ENCODE peak calls at places on chromosomes 3 and 15, in six cellular contexts. J is prostate gland, U is IMR-90, Z is HCT116, V is A549, R is ovary. I is an unnamed sample.

GRCh38 chr15:96274698-96275097 is 55.8 kb upstream of the NR2F2 start:
- DNase-seq in J (no peak), V (no peak), U (no peak), R (no peak), Z (no peak), I (no peak)

GRCh38 chr3:54047568-54047967 is 74.8 kb upstream of the CACNA2D3 start:
- DNase-seq in J (no peak), V (no peak), Z (no peak), R (no peak), U (no peak), I (no peak)

GRCh38 chr3:9501226-9501625 is 52.4 kb downstream of the LHFPL4 start:
- DNase-seq in R (no peak), V (no peak), J (no peak), Z (no peak), U (no peak), I (no peak)

GRCh38 chr15:89179966-89180875 is 41.2 kb downstream of the RLBP1 start:
- DNase-seq in U (peak), Z (no peak), V (no peak), J (no peak), R (no peak), I (no peak)

GRCh38 chr3:44117239-44117638 is 124.4 kb upstream of the TOPAZ1 start:
- DNase-seq in Z (no peak), V (no peak), R (no peak), U (no peak), J (no peak), I (no peak)

GRCh38 chr3:53493997-53494791 is at the start of gene CACNA1D:
- DNase-seq in Z (peak), J (peak), U (no peak), V (no peak), R (peak), I (peak)

GRCh38 chr15:100627789-100628395 is 25.5 kb downstream of the ASB7 start:
- DNase-seq in U (peak), R (peak), J (peak), Z (peak), V (peak), I (peak)

GRCh38 chr15:52031542-52031941 is 12.5 kb downstream of the MAPK6 start:
- DNase-seq in U (no peak), V (no peak), R (no peak), J (no peak), Z (no peak), I (no peak)

GRCh38 chr3:172675371-172676193 is 35.3 kb downstream of the NCEH1 start:
- DNase-seq in Z (peak), R (no peak), J (no peak), V (no peak), U (peak), I (no peak)

GRCh38 chr3:166829896-166830295 is 550.2 kb downstream of the ZBBX start:
- DNase-seq in R (no peak), V (peak), Z (no peak), J (no peak), U (no peak), I (no peak)

GRCh38 chr3:170707899-170708298 is 122.0 kb upstream of the SLC7A14 start:
- DNase-seq in J (no peak), U (no peak), R (no peak), V (no peak), Z (no peak), I (no peak)

GRCh38 chr3:136074546-136074945 is 109.0 kb downstream of the PPP2R3A start:
- DNase-seq in U (peak), J (no peak), Z (no peak), V (no peak), R (no peak), I (no peak)

GRCh38 chr3:178270838-178271237 is 265.4 kb upstream of the KCNMB2 start:
- DNase-seq in V (no peak), R (no peak), J (no peak), Z (no peak), U (peak), I (no peak)

GRCh38 chr3:53850895-53851294 is 4.5 kb downstream of the IL17RB start:
- DNase-seq in R (no peak), Z (no peak), V (no peak), J (no peak), U (peak), I (no peak)

GRCh38 chr3:32249184-32249782 is 10.8 kb downstream of the CMTM8 start:
- DNase-seq in Z (peak), J (no peak), V (no peak), U (peak), R (no peak), I (no peak)

GRCh38 chr3:171654809-171655208 is 155.5 kb downstream of the PLD1 start:
- DNase-seq in R (peak), V (no peak), Z (no peak), U (peak), J (peak), I (peak)

GRCh38 chr15:49239105-49239504 is 69.1 kb downstream of the GALK2 start:
- DNase-seq in U (peak), V (no peak), Z (no peak), R (no peak), J (no peak), I (no peak)

GRCh38 chr3:125300416-125300815 is 74.7 kb downstream of the ZNF148 start:
- DNase-seq in R (no peak), J (no peak), Z (no peak), V (no peak), U (peak), I (no peak)

GRCh38 chr3:80000022-80000421 is 232.2 kb upstream of the ROBO1 start:
- DNase-seq in V (no peak), Z (no peak), J (no peak), R (no peak), U (no peak), I (no peak)

GRCh38 chr15:90099868-90100854 is 2.1 kb downstream of the IDH2 start:
- DNase-seq in R (no peak), U (peak), Z (no peak), J (peak), V (no peak), I (no peak)

GRCh38 chr3:44825264-44825925 is 36.3 kb upstream of the TMEM42 start:
- DNase-seq in U (peak), J (no peak), V (no peak), Z (no peak), R (no peak), I (no peak)

GRCh38 chr3:101017048-101017447 is 23.8 kb upstream of the ABI3BP start:
- DNase-seq in U (peak), J (no peak), V (no peak), Z (no peak), R (no peak), I (no peak)

GRCh38 chr3:149115114-149115513 is 14.3 kb upstream of the HPS3 start:
- DNase-seq in Z (no peak), U (no peak), V (no peak), J (no peak), R (no peak), I (no peak)

GRCh38 chr3:48238506-48239085 is 2.3 kb upstream of the ZNF589 start:
- DNase-seq in V (no peak), J (no peak), U (no peak), R (no peak), Z (no peak), I (no peak)

GRCh38 chr3:46895204-46895660 is 17.7 kb downstream of the PTH1R start:
- DNase-seq in J (peak), U (peak), Z (peak), V (peak), R (peak), I (peak)

GRCh38 chr3:119690043-119690656 is 12.7 kb upstream of the CFAP91 start:
- DNase-seq in Z (no peak), V (peak), R (no peak), U (peak), J (no peak), I (no peak)

GRCh38 chr15:65072027-65072426 is 4.2 kb upstream of the RASL12 start:
- DNase-seq in R (peak), Z (no peak), V (no peak), J (no peak), U (peak), I (peak)

GRCh38 chr3:31810991-31811433 is 170.1 kb downstream of the OSBPL10 start:
- DNase-seq in Z (no peak), V (no peak), R (no peak), U (no peak), J (no peak), I (no peak)

GRCh38 chr3:64361962-64362735 is 136.9 kb upstream of the PRICKLE2 start:
- DNase-seq in U (peak), R (no peak), V (no peak), Z (no peak), J (no peak), I (no peak)

GRCh38 chr15:60814062-60814461 is 335.1 kb upstream of the ICE2 start:
- DNase-seq in U (no peak), V (no peak), R (no peak), Z (no peak), J (no peak), I (no peak)

GRCh38 chr3:46946856-46947544 is 29.5 kb downstream of the CCDC12 start:
- DNase-seq in Z (no peak), V (peak), R (no peak), U (peak), J (no peak), I (peak)

GRCh38 chr3:187741403-187742350 is 3.6 kb downstream of the BCL6 start:
- DNase-seq in R (peak), J (peak), U (peak), Z (peak), V (peak), I (peak)

GRCh38 chr3:128794788-128795649 is 69.0 kb downstream of the RAB7A start:
- DNase-seq in J (peak), V (peak), R (peak), U (peak), Z (peak), I (peak)

GRCh38 chr3:11719406-11720219 is 75.9 kb upstream of the VGLL4 start:
- DNase-seq in J (peak), U (peak), Z (peak), V (peak), R (peak), I (peak)

GRCh38 chr3:112321867-112322652 is 10.9 kb upstream of the CD200 start:
- DNase-seq in Z (no peak), R (no peak), V (no peak), J (no peak), U (no peak), I (peak)

GRCh38 chr15:29631076-29632070 is 190.9 kb downstream of the TJP1 start:
- DNase-seq in V (no peak), J (no peak), Z (no peak), R (no peak), U (no peak), I (no peak)

GRCh38 chr15:36156855-36157521 is 422.4 kb upstream of the CDIN1 start:
- DNase-seq in R (no peak), J (no peak), V (no peak), U (peak), Z (no peak), I (peak)

GRCh38 chr3:12965999-12966846 is 107.0 kb downstream of the IQSEC1 start:
- DNase-seq in U (no peak), J (no peak), V (no peak), R (peak), Z (no peak), I (no peak)

GRCh38 chr3:12968541-12968940 is 104.7 kb downstream of the IQSEC1 start:
- DNase-seq in U (no peak), V (no peak), Z (no peak), J (no peak), R (no peak), I (no peak)

GRCh38 chr3:12964713-12965612 is 108.3 kb downstream of the IQSEC1 start:
- DNase-seq in R (no peak), U (no peak), Z (no peak), V (no peak), J (peak), I (no peak)

GRCh38 chr3:12967751-12968209 is 105.4 kb downstream of the IQSEC1 start:
- DNase-seq in J (peak), R (peak), Z (peak), V (peak), U (peak), I (peak)

GRCh38 chr3:12966847-12967750 is 106.1 kb downstream of the IQSEC1 start:
- DNase-seq in R (peak), Z (no peak), U (peak), J (no peak), V (peak), I (no peak)
- TF ChIP-seq POLR2A in R (peak), Z (peak), U (peak), J (peak), V (peak), I (no peak)

DNA sequence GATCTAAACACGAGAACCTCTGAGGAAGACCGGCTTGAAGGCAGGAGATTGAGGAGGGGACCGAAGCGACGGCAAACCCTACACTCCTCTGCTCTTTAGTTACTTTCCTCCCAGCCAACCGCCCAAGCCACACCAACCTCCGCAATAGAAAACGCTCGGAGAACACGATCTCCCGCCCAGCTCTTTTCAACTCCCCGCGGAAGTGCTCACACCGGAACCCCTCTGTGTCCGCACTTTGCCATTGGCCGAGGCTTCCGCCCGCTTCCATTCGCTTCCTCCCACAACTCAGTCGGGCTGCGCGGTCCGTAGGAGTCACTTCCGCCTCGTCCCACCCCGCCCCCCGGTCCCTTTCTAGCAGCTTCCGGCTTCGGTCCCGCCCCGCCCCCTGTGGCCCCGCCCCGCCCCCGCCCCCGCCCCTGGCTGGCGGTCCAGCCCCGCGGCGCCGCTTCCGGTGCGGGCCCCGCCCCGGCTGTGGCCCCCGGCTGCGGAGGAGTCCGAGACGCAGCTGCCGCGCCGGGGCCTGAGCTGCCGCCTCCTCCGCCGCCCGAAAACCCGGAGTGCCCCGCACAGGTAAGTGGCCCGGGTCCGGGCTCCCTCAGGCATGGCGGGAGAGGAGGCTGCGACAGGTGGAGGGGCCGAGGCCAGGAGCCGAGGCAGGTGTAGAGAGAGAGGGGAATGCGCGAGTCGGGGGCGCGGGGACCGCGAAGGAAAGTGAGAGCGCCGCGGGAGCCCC is at the start of gene ARID3B:
- DNase-seq in V (peak), J (peak), R (peak), Z (peak), U (peak), I (peak)
- TF ChIP-seq POLR2A in V (peak), J (peak), R (no peak), Z (peak), U (peak), I (no peak)

DNA sequence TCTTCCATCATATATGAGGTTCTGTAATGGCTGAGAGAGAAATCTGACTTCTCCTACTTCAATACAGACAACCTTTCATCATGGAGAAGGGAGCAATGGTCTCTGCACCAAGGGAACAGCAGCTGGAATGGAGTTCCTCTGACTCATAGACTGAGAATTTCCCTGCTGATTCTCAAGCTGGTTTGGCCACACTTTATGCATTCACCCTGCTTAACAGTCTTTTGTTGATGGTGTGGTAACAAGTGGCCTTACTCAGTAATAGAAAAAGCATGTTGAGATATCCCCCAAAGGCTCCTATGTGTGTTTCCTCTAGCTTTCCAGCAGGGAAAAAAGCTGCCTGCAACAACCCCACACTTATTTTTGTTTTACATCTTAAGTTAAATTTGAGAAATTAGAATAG is 138.1 kb downstream of the GREM1 start:
- DNase-seq in V (peak), Z (peak), J (no peak), U (peak), R (no peak), I (no peak)
- TF ChIP-seq POLR2A in V (no peak), Z (no peak), J (no peak), U (no peak), R (no peak), I (no peak)

DNA sequence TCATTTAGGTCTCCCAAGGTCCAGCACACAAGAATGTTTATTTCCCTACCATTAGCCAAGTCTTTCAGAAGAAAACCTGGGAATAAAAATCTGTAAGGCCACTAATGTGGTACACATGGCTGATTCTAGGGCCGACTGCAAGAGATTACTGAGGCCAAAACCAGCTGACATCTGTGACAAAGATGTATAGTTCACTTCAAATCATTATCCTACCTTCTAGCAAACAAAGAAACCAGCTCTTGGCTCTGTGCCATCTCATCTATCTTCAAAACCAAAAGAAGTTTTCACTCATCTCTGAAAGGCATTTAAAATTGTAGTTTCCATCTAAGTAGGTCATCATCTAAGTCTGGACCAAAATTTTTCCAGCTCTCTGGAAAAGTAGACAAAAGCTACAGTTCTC is 43.9 kb downstream of the ERC2 start:
- DNase-seq in Z (no peak), J (no peak), R (no peak), V (no peak), U (no peak), I (no peak)
- TF ChIP-seq POLR2A in Z (no peak), J (no peak), R (no peak), V (no peak), U (no peak), I (no peak)

DNA sequence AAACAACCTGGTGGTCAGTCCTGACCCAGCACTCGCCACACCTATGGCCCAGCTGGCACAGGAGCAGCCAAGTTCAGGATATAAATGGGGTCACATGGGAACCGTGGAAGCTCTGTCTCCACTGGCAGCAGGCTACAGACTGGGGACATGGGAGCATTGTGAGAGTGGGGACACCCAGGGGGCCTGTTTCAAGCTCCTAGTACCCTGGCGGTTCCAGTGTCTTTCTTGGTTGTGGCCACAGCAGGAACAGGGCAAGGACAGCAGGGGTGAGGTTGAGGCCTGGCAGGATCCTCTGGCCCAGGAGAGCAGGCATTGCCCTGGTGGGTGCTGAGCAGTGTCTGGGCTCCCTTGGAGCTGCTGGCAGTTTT is 1.9 kb downstream of the CSK start:
- DNase-seq in J (no peak), R (no peak), V (no peak), U (no peak), Z (no peak), I (no peak)
- TF ChIP-seq POLR2A in J (no peak), R (no peak), V (no peak), U (no peak), Z (no peak), I (no peak)

GRCh38 chr3:174440741-174441587 is 418.2 kb upstream of the NAALADL2 start:
- DNase-seq in R (peak), J (peak), U (peak), Z (peak), V (peak), I (peak)
- TF ChIP-seq POLR2A in R (peak), J (peak), U (peak), Z (peak), V (no peak), I (no peak)

GRCh38 chr15:24956131-24956838 is 1.5 kb downstream of the SNRPN start:
- DNase-seq in V (peak), Z (no peak), J (peak), R (peak), U (peak), I (peak)
- TF ChIP-seq POLR2A in V (peak), Z (no peak), J (peak), R (no peak), U (no peak), I (no peak)

GRCh38 chr3:58305882-58306661 is at the start of the genes HTD2 and RPP14:
- DNase-seq in R (peak), U (peak), V (peak), Z (peak), J (peak), I (peak)
- TF ChIP-seq POLR2A in R (peak), U (peak), V (peak), Z (peak), J (peak), I (no peak)